ENCODE peak calls at places on chromosomes 12 and 14, in four cellular contexts. D is tibial nerve, H is HCT116, F is astrocyte. I is an unnamed sample. For H3K4me1, the result is how much of the 10 kb centered on the place peaks cover.

GRCh38 chr14:22572562-22573058 is 16.4 kb downstream of the DAD1 start:
- DNase-seq in D (no peak), H (no peak), F (no peak), I (no peak)

GRCh38 chr12:92078167-92079053 is 67.2 kb downstream of the BTG1 start:
- DNase-seq in D (peak), H (peak), F (peak), I (no peak)

GRCh38 chr12:88703790-88704189 is 123.5 kb upstream of the KITLG start:
- DNase-seq in D (no peak), H (no peak), F (peak), I (no peak)

GRCh38 chr14:61564623-61565091 is 130.7 kb upstream of the HIF1A start:
- DNase-seq in D (no peak), H (peak), F (peak), I (no peak)

GRCh38 chr12:6097384-6097783 is 27.1 kb downstream of the VWF start:
- DNase-seq in D (no peak), H (no peak), F (peak), I (no peak)

GRCh38 chr14:73712071-73712506 is 2.1 kb downstream of the PNMA1 start:
- DNase-seq in D (no peak), H (no peak), F (no peak), I (no peak)

GRCh38 chr12:107670999-107671643 is 14.5 kb upstream of the PWP1 start:
- DNase-seq in D (no peak), H (peak), F (no peak), I (no peak)

GRCh38 chr12:46261658-46262057 is 7.2 kb downstream of the SLC38A1 start:
- DNase-seq in D (no peak), H (no peak), F (no peak), I (no peak)

GRCh38 chr14:67486890-67487289 is 1.6 kb downstream of the TMEM229B start:
- DNase-seq in D (no peak), H (no peak), F (no peak), I (no peak)
- H3K4me3 ChIP-seq in D (no peak), H (no peak), F (no peak), I (no peak)

GRCh38 chr14:99565383-99565782 is 38.6 kb downstream of the CCDC85C start:
- DNase-seq in D (no peak), H (no peak), F (no peak), I (no peak)

GRCh38 chr14:99564903-99565259 is 39.1 kb downstream of the CCDC85C start:
- DNase-seq in D (no peak), H (no peak), F (no peak), I (no peak)

GRCh38 chr14:99566009-99566389 is 38.0 kb downstream of the CCDC85C start:
- DNase-seq in D (no peak), H (no peak), F (no peak), I (no peak)

GRCh38 chr14:99568567-99569560 is 35.1 kb downstream of the CCDC85C start:
- DNase-seq in D (peak), H (no peak), F (peak), I (no peak)

GRCh38 chr14:99566390-99567354 is 37.3 kb downstream of the CCDC85C start:
- DNase-seq in D (no peak), H (no peak), F (no peak), I (no peak)
- H3K4me1 ChIP-seq in D (half or more), H (under half), F (under half), I (under half)

DNA sequence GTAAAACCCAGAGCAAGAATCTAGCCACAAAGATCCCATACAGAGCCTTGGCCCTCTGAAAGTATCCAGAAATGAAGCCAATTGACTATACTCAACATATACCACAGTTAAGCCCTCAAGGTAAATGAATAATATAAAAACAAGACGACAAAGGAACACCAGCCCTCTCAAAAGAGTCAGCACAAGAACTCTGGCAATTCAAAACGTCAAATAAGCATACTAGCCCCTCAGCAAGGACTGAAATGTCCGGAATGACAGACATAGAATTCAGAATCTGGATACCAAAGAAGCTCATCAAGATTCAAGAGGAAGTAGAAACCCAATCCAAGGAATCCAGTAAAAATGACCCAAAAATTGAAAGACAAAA is 49.9 kb downstream of the GTF2A1 start:
- DNase-seq in D (no peak), H (no peak), F (no peak), I (no peak)
- H3K4me3 ChIP-seq in D (no peak), H (no peak), F (peak), I (peak)

GRCh38 chr14:31881531-31882310 is 195.4 kb upstream of the ARHGAP5 start:
- DNase-seq in D (no peak), H (no peak), F (peak), I (no peak)

GRCh38 chr14:31879661-31880348 is 197.3 kb upstream of the ARHGAP5 start:
- DNase-seq in D (no peak), H (no peak), F (no peak), I (no peak)

GRCh38 chr14:31880935-31881334 is 196.2 kb upstream of the ARHGAP5 start:
- DNase-seq in D (no peak), H (peak), F (peak), I (no peak)

GRCh38 chr14:31877333-31877798 is 199.7 kb upstream of the ARHGAP5 start:
- DNase-seq in D (no peak), H (no peak), F (peak), I (no peak)

GRCh38 chr14:31876741-31877140 is 200.4 kb upstream of the ARHGAP5 start:
- DNase-seq in D (no peak), H (no peak), F (no peak), I (no peak)
- H3K4me1 ChIP-seq in D (under half), H (under half), F (under half), I (under half)

I was measured in effector memory CD4-positive, alpha-beta T cell.